ENCODE peak calls at places on chromosomes 13 and 19, in nine cellular contexts. R is tibial artery; O is fibroblast of pulmonary artery; U is uterus; H is heart right ventricle; E is fibroblast of the aortic adventitia; G is CD8-positive, alpha-beta T cell; I is adrenal gland; S is lower lobe of right lung. W is an unnamed sample.

GRCh38 chr13:94339116-94339687 is 140.3 kb downstream of the DCT start:
- DNase-seq in R (no peak), O (no peak), U (no peak), H (no peak), E (no peak), G (no peak), I (no peak), S (no peak), W (no peak)

GRCh38 chr19:35136977-35137702 is 1.5 kb upstream of the FXYD1 start:
- DNase-seq in R (no peak), O (no peak), U (no peak), H (no peak), E (no peak), G (no peak), I (no peak), S (no peak), W (no peak)

GRCh38 chr13:50713849-50714248 is 129.6 kb downstream of the DLEU7 start:
- DNase-seq in R (no peak), O (peak; percentile 85), U (no peak), H (no peak), E (peak; percentile 46), G (peak; percentile 17), I (peak; percentile 25), S (peak; percentile 51), W (peak; percentile 43)

GRCh38 chr13:100922599-100922998 is 248.0 kb upstream of the TMTC4 start:
- DNase-seq in R (no peak), O (peak; percentile 3), U (no peak), H (no peak), E (no peak), G (no peak), I (no peak), S (no peak), W (no peak)

GRCh38 chr19:49832556-49832955 is 14.5 kb downstream of the MED25 start:
- DNase-seq in R (no peak), O (no peak), U (no peak), H (no peak), E (no peak), G (no peak), I (no peak), S (no peak), W (no peak)

GRCh38 chr13:97938701-97939475 is 14.6 kb upstream of the IPO5 start:
- DNase-seq in R (no peak), O (no peak), U (no peak), H (no peak), E (peak; percentile 77), G (no peak), I (no peak), S (no peak), W (no peak)

GRCh38 chr19:15251010-15251748 is 18.9 kb upstream of the EPHX3 start:
- DNase-seq in R (peak; percentile 88), O (peak; percentile 74), U (peak; percentile 60), H (peak; percentile 76), E (peak; percentile 74), G (no peak), I (peak; percentile 63), S (no peak), W (peak; percentile 17)

GRCh38 chr13:96792736-96793444 is 201.4 kb downstream of the OXGR1 start:
- DNase-seq in R (no peak), O (peak; percentile 26), U (no peak), H (no peak), E (peak; percentile 45), G (no peak), I (peak; percentile 74), S (no peak), W (no peak)

GRCh38 chr13:57629821-57630235 is 1.7 kb upstream of the PCDH17 start:
- DNase-seq in R (peak; percentile 90), O (peak; percentile 84), U (peak; percentile 74), H (peak; percentile 92), E (peak; percentile 67), G (no peak), I (peak; percentile 86), S (peak; percentile 73), W (peak; percentile 46)

GRCh38 chr13:44022196-44022595 is 142.5 kb downstream of the LACC1 start:
- DNase-seq in R (no peak), O (no peak), U (no peak), H (no peak), E (no peak), G (no peak), I (no peak), S (no peak), W (peak; percentile 13)

GRCh38 chr13:113493315-113493951 is 2.9 kb upstream of the DCUN1D2 start:
- DNase-seq in R (no peak), O (peak; percentile 94), U (no peak), H (no peak), E (peak; percentile 96), G (no peak), I (no peak), S (no peak), W (peak; percentile 96)

GRCh38 chr19:50410109-50410508 is 8.6 kb upstream of the SPIB start:
- DNase-seq in R (no peak), O (no peak), U (no peak), H (no peak), E (no peak), G (no peak), I (no peak), S (no peak), W (no peak)

GRCh38 chr13:105334211-105334610 is 1201.3 kb downstream of the EFNB2 start:
- DNase-seq in R (no peak), O (peak; percentile 57), U (no peak), H (no peak), E (peak; percentile 40), G (no peak), I (no peak), S (no peak), W (no peak)

GRCh38 chr13:71759506-71760225 is 107.3 kb downstream of the DACH1 start:
- DNase-seq in R (no peak), O (no peak), U (no peak), H (no peak), E (no peak), G (no peak), I (no peak), S (no peak), W (no peak)

GRCh38 chr19:48558018-48558684 is 6.2 kb downstream of the SULT2B1 start:
- DNase-seq in R (no peak), O (peak; percentile 31), U (no peak), H (no peak), E (peak; percentile 62), G (no peak), I (peak; percentile 68), S (peak; percentile 71), W (peak; percentile 65)

GRCh38 chr19:21569497-21569870 is 64.1 kb downstream of the ZNF429 start:
- DNase-seq in R (no peak), O (no peak), U (no peak), H (no peak), E (no peak), G (peak; percentile 66), I (no peak), S (peak; percentile 80), W (peak; percentile 6)

GRCh38 chr19:33879818-33880575 is 83.3 kb downstream of the KCTD15 start:
- DNase-seq in R (no peak), O (no peak), U (no peak), H (peak; percentile 19), E (no peak), G (no peak), I (no peak), S (no peak), W (no peak)

GRCh38 chr13:39073983-39074382 is 35.7 kb downstream of the NHLRC3 start:
- DNase-seq in R (no peak), O (no peak), U (no peak), H (no peak), E (no peak), G (no peak), I (no peak), S (no peak), W (peak; percentile 23)

GRCh38 chr13:72932250-72932649 is 126.6 kb upstream of the KLF5 start:
- DNase-seq in R (no peak), O (no peak), U (no peak), H (no peak), E (no peak), G (no peak), I (no peak), S (no peak), W (peak; percentile 4)

GRCh38 chr19:39411006-39411831 is 1.2 kb upstream of the PLEKHG2 start:
- DNase-seq in R (peak; percentile 85), O (peak; percentile 72), U (peak; percentile 73), H (no peak), E (no peak), G (peak; percentile 28), I (peak; percentile 69), S (no peak), W (peak; percentile 55)

GRCh38 chr19:54172764-54173699 is at the start of gene TMC4:
- DNase-seq in R (no peak), O (no peak), U (no peak), H (peak; percentile 54), E (peak; percentile 42), G (no peak), I (no peak), S (peak; percentile 85), W (peak; percentile 83)

GRCh38 chr13:45276887-45277286 is 64.1 kb downstream of the TPT1 start:
- DNase-seq in R (no peak), O (no peak), U (no peak), H (no peak), E (no peak), G (no peak), I (no peak), S (no peak), W (no peak)

GRCh38 chr19:8185343-8186068 is 23.7 kb upstream of the CERS4 start:
- DNase-seq in R (no peak), O (no peak), U (no peak), H (no peak), E (no peak), G (no peak), I (no peak), S (no peak), W (no peak)

GRCh38 chr19:44645407-44646048 is 1.8 kb downstream of the PVR start:
- DNase-seq in R (no peak), O (no peak), U (no peak), H (no peak), E (no peak), G (no peak), I (no peak), S (peak; percentile 11), W (no peak)
- H3K4me3 ChIP-seq in R (no peak overlapping the region), O (peak overlapping the region; percentile 27), U (no peak overlapping the region), H (no peak overlapping the region), E (peak overlapping the region; percentile 55), G (no peak overlapping the region), I (no peak overlapping the region), S (peak overlapping the region; percentile 14), W (no peak overlapping the region)

GRCh38 chr13:27283906-27284523 is 13.4 kb downstream of the RASL11A start:
- DNase-seq in R (no peak), O (peak; percentile 49), U (no peak), H (no peak), E (peak; percentile 41), G (no peak), I (peak; percentile 44), S (no peak), W (peak; percentile 15)
- TF ChIP-seq CTCF in R (peak; percentile 41), O (peak; percentile 44), U (peak; percentile 18), H (peak; percentile 44), E (peak; percentile 44), G (no peak), I (peak; percentile 45), S (peak; percentile 53), W (peak; percentile 22)

GRCh38 chr13:75762967-75763366 is 126.8 kb downstream of the LMO7 start:
- DNase-seq in R (no peak), O (no peak), U (no peak), H (no peak), E (no peak), G (no peak), I (no peak), S (no peak), W (no peak)
- H3K4me3 ChIP-seq in R (peak overlapping the region; percentile 25), O (no peak overlapping the region), U (no peak overlapping the region), H (peak overlapping the region; percentile 30), E (no peak overlapping the region), G (no peak overlapping the region), I (no peak overlapping the region), S (peak overlapping the region; percentile 47), W (peak overlapping the region; percentile 69)

GRCh38 chr19:58054792-58055482 is 4.1 kb upstream of the ZNF135 start:
- DNase-seq in R (no peak), O (peak; percentile 12), U (peak; percentile 34), H (peak; percentile 61), E (no peak), G (no peak), I (peak; percentile 31), S (no peak), W (no peak)
- TF ChIP-seq CTCF in R (no peak), O (no peak), U (peak; percentile 5), H (peak; percentile 31), E (no peak), G (no peak), I (no peak), S (peak; percentile 16), W (no peak)